ENCODE peak calls at places on chromosomes 7 and 10, in seven cellular contexts. E is GM23248; J is stimulated activated CD8-positive, alpha-beta memory T cell treated with anti-CD3 and anti-CD28 coated beads, Interleukin-7, amount 100 ng/mL, for 48 hours; V is GM10248; Q is anterior cingulate cortex; P is Daoy; X is epithelial cell of esophagus. I is an unnamed sample.

GRCh38 chr7:112622159-112622715 is 141.4 kb downstream of the LSMEM1 start:
- DNase-seq in E (no peak), J (no peak), V (no peak), Q (no peak), P (no peak), X (no peak), I (no peak)

GRCh38 chr7:44052771-44053365 is 8.4 kb downstream of the DBNL start:
- DNase-seq in E (no peak), J (no peak), V (no peak), Q (no peak), P (peak), X (no peak), I (no peak)

GRCh38 chr7:27200761-27201230 is 905 bp upstream of the HOXA13 start:
- DNase-seq in E (no peak), J (no peak), V (no peak), Q (no peak), P (no peak), X (no peak), I (no peak)

GRCh38 chr7:20216637-20217036 is 547 bp downstream of the MACC1 start:
- DNase-seq in E (no peak), J (no peak), V (no peak), Q (no peak), P (no peak), X (no peak), I (no peak)

GRCh38 chr10:71765907-71766716 is 7.2 kb downstream of the VSIR start:
- DNase-seq in E (no peak), J (no peak), V (no peak), Q (no peak), P (no peak), X (no peak), I (no peak)

GRCh38 chr10:2928219-2928840 is 139.0 kb upstream of the PFKP start:
- DNase-seq in E (peak), J (peak), V (peak), Q (peak), P (peak), X (peak), I (peak)

GRCh38 chr7:118502235-118502634 is 277.7 kb downstream of the ANKRD7 start:
- DNase-seq in E (no peak), J (no peak), V (no peak), Q (no peak), P (no peak), X (no peak), I (no peak)

GRCh38 chr7:91183408-91183807 is 80.8 kb upstream of the FZD1 start:
- DNase-seq in E (peak), J (no peak), V (no peak), Q (no peak), P (peak), X (peak), I (no peak)

GRCh38 chr10:46560952-46561351 is 4.5 kb upstream of the GPRIN2 start:
- DNase-seq in E (no peak), J (no peak), V (no peak), Q (no peak), P (no peak), X (no peak), I (no peak)

GRCh38 chr10:46526682-46527038 is 29.8 kb downstream of the GPRIN2 start:
- DNase-seq in E (peak), J (no peak), V (no peak), Q (no peak), P (peak), X (peak), I (no peak)

GRCh38 chr10:120963053-120963533 is 111.9 kb downstream of the WDR11 start:
- DNase-seq in E (no peak), J (no peak), V (no peak), Q (no peak), P (no peak), X (peak), I (no peak)

GRCh38 chr7:127786184-127786583 is 134.2 kb downstream of the SND1 start:
- DNase-seq in E (peak), J (no peak), V (no peak), Q (no peak), P (no peak), X (no peak), I (peak)

GRCh38 chr10:98956576-98957260 is 278.9 kb downstream of the HPSE2 start:
- DNase-seq in E (peak), J (no peak), V (no peak), Q (no peak), P (peak), X (peak), I (no peak)

GRCh38 chr10:86355571-86356038 is 11.0 kb downstream of the GRID1 start:
- DNase-seq in E (no peak), J (no peak), V (no peak), Q (peak), P (no peak), X (no peak), I (no peak)

GRCh38 chr7:98774893-98775292 is 94.9 kb downstream of the TMEM130 start:
- DNase-seq in E (no peak), J (no peak), V (no peak), Q (no peak), P (no peak), X (no peak), I (no peak)

GRCh38 chr7:157368955-157369354 is 32.2 kb downstream of the DNAJB6 start:
- DNase-seq in E (no peak), J (no peak), V (no peak), Q (no peak), P (no peak), X (no peak), I (no peak)

GRCh38 chr10:51860257-51860656 is 160.9 kb upstream of the CSTF2T start:
- DNase-seq in E (peak), J (no peak), V (no peak), Q (peak), P (no peak), X (peak), I (peak)

GRCh38 chr7:101882595-101883564 is 65.5 kb downstream of the CUX1 start:
- DNase-seq in E (peak), J (no peak), V (no peak), Q (no peak), P (peak), X (peak), I (peak)

GRCh38 chr7:135232720-135233119 is 918 bp upstream of the STRA8 start:
- DNase-seq in E (peak), J (no peak), V (peak), Q (no peak), P (peak), X (no peak), I (no peak)

GRCh38 chr7:68246189-68246633 is 1249.6 kb downstream of the TYW1 start:
- DNase-seq in E (no peak), J (no peak), V (no peak), Q (peak), P (no peak), X (peak), I (peak)

GRCh38 chr10:132418520-132419416 is 21.8 kb downstream of the PWWP2B start:
- DNase-seq in E (peak), J (no peak), V (no peak), Q (no peak), P (no peak), X (peak), I (no peak)

GRCh38 chr10:5411941-5412276 is 448 bp upstream of the NET1 start:
- DNase-seq in E (peak), J (no peak), V (no peak), Q (no peak), P (no peak), X (no peak), I (no peak)

GRCh38 chr7:140680886-140681285 is 8.1 kb downstream of the ADCK2 start:
- DNase-seq in E (no peak), J (no peak), V (no peak), Q (no peak), P (no peak), X (no peak), I (no peak)

GRCh38 chr10:102675887-102676616 is 31.8 kb downstream of the TRIM8 start:
- DNase-seq in E (peak), J (no peak), V (peak), Q (peak), P (peak), X (peak), I (peak)

GRCh38 chr7:51011710-51012350 is 229.1 kb upstream of the GRB10 start:
- DNase-seq in E (no peak), J (no peak), V (no peak), Q (no peak), P (no peak), X (no peak), I (peak)

GRCh38 chr7:149716007-149716931 is 57.1 kb downstream of the ZNF467 start:
- DNase-seq in E (peak), J (no peak), V (no peak), Q (no peak), P (no peak), X (peak), I (no peak)

GRCh38 chr7:105122619-105123018 is 108.6 kb downstream of the KMT2E start:
- DNase-seq in E (no peak), J (no peak), V (no peak), Q (no peak), P (no peak), X (no peak), I (no peak)

GRCh38 chr10:122551450-122551849 is 9.1 kb upstream of the DMBT1 start:
- DNase-seq in E (no peak), J (peak), V (peak), Q (no peak), P (no peak), X (no peak), I (no peak)

I was measured in GM03348.